ENCODE peak calls at places on chromosomes 2 and 18, in seven cellular contexts. I, H, D, Q, C, A and N are unnamed samples.

GRCh38 chr2:240518981-240519380 is 38.8 kb downstream of the ANKMY1 start:
- DNase-seq in I (no peak), D (no peak), A (no peak), H (no peak), C (no peak), Q (no peak), N (no peak)

GRCh38 chr2:218008060-218009040 is 5.6 kb upstream of the TNS1 start:
- DNase-seq in A (no peak), H (no peak), C (no peak), D (no peak), I (no peak), Q (no peak), N (no peak)

GRCh38 chr2:1564506-1564905 is 151.2 kb downstream of the TPO start:
- DNase-seq in H (no peak), D (no peak), A (no peak), I (no peak), Q (no peak), C (no peak), N (no peak)

GRCh38 chr2:6788614-6789013 is 77.1 kb downstream of the CMPK2 start:
- DNase-seq in A (no peak), Q (no peak), H (no peak), D (no peak), C (no peak), I (no peak), N (no peak)

GRCh38 chr18:79952457-79952995 is 1.1 kb upstream of the SLC66A2 start:
- DNase-seq in Q (no peak), A (no peak), H (peak; percentile 41), D (no peak), C (no peak), I (no peak), N (no peak)

GRCh38 chr2:60837123-60837522 is 44.3 kb upstream of the REL start:
- DNase-seq in A (no peak), Q (no peak), I (no peak), C (no peak), D (no peak), H (no peak), N (no peak)

GRCh38 chr2:3972377-3972776 is 269.0 kb downstream of the DCDC2C start:
- DNase-seq in D (no peak), C (no peak), A (no peak), I (no peak), H (no peak), Q (no peak), N (no peak)

GRCh38 chr2:218026676-218027425 is 24.1 kb upstream of the TNS1 start:
- DNase-seq in Q (no peak), H (peak; percentile 40), C (no peak), D (no peak), A (no peak), I (no peak), N (no peak)

GRCh38 chr2:237860273-237860935 is 981 bp downstream of the RAMP1 start:
- DNase-seq in H (no peak), A (no peak), D (no peak), C (no peak), Q (no peak), I (no peak), N (no peak)

GRCh38 chr2:214808961-214809750 is at the start of gene BARD1:
- DNase-seq in C (no peak), Q (peak; percentile 10), D (no peak), A (peak; percentile 46), I (peak; percentile 51), H (peak; percentile 53), N (peak; percentile 23)

GRCh38 chr2:238462782-238463396 is 36.2 kb downstream of the ASB1 start:
- DNase-seq in I (no peak), C (no peak), H (no peak), Q (peak; percentile 11), D (peak; percentile 24), A (peak; percentile 22), N (no peak)

GRCh38 chr18:23634692-23635091 is 28.0 kb downstream of the ANKRD29 start:
- DNase-seq in D (no peak), H (no peak), C (no peak), Q (no peak), I (no peak), A (no peak), N (no peak)

GRCh38 chr18:3649135-3649558 is 199.2 kb downstream of the TGIF1 start:
- DNase-seq in Q (no peak), A (no peak), I (no peak), C (no peak), D (no peak), H (no peak), N (no peak)

GRCh38 chr18:22453337-22453736 is 35.6 kb upstream of the CTAGE1 start:
- DNase-seq in D (no peak), I (no peak), C (no peak), Q (no peak), H (no peak), A (no peak), N (no peak)

GRCh38 chr2:190179754-190180312 is 117.3 kb upstream of the MSTN start:
- DNase-seq in I (no peak), D (no peak), Q (no peak), C (peak; percentile 17), H (no peak), A (no peak), N (no peak)

GRCh38 chr2:7625392-7626138 is 708.4 kb downstream of the RNF144A start:
- DNase-seq in Q (no peak), C (no peak), D (no peak), I (no peak), H (no peak), A (no peak), N (no peak)

GRCh38 chr18:79323471-79323870 is 72.3 kb upstream of the NFATC1 start:
- DNase-seq in A (no peak), H (no peak), Q (no peak), C (no peak), D (no peak), I (no peak), N (no peak)

GRCh38 chr2:104656496-104657310 is 197.2 kb upstream of the POU3F3 start:
- DNase-seq in D (no peak), Q (no peak), H (no peak), A (no peak), I (no peak), C (no peak), N (no peak)

GRCh38 chr2:52115750-52116149 is 1083.8 kb upstream of the NRXN1 start:
- DNase-seq in A (no peak), C (no peak), H (no peak), I (no peak), D (no peak), Q (no peak), N (no peak)

GRCh38 chr2:217695033-217695520 is 307.7 kb downstream of the TNS1 start:
- DNase-seq in Q (peak; percentile 87), H (no peak), D (no peak), A (no peak), C (no peak), I (no peak), N (peak; percentile 55)

GRCh38 chr2:60118061-60118460 is 435.4 kb downstream of the BCL11A start:
- DNase-seq in A (no peak), C (no peak), D (no peak), H (no peak), I (no peak), Q (no peak), N (no peak)

GRCh38 chr18:50654211-50654610 is 94.3 kb downstream of the MAPK4 start:
- DNase-seq in H (no peak), I (no peak), A (no peak), Q (no peak), C (no peak), D (no peak), N (no peak)

GRCh38 chr2:205405752-205406151 is 276.5 kb upstream of the NRP2 start:
- DNase-seq in C (no peak), Q (peak; percentile 72), D (no peak), A (no peak), H (no peak), I (no peak), N (peak; percentile 24)

GRCh38 chr2:126889501-126890135 is 9.1 kb upstream of the TEX51 start:
- DNase-seq in D (no peak), H (peak; percentile 40), Q (no peak), I (no peak), C (no peak), A (no peak), N (no peak)